ENCODE peak calls at places on chromosomes 11 and 22, in eight cellular contexts. One of them, this sample, is unnamed.

GRCh38 chr22:22593250-22593649 is 34.2 kb upstream of the PRAME start:
- DNase-seq in GM23338: no peak
- DNase-seq in prostate gland: no peak
- DNase-seq in GM12891: no peak
- DNase-seq in K562: no peak
- DNase-seq in spleen: no peak
- DNase-seq in stomach: no peak
- DNase-seq in HepG2: no peak
- DNase-seq in this sample: no peak

GRCh38 chr11:113457784-113458183 is 17.4 kb downstream of the DRD2 start:
- DNase-seq in GM23338: peak
- DNase-seq in prostate gland: no peak
- DNase-seq in GM12891: no peak
- DNase-seq in K562: no peak
- DNase-seq in spleen: no peak
- DNase-seq in stomach: no peak
- DNase-seq in HepG2: no peak
- DNase-seq in this sample: no peak

GRCh38 chr11:9001736-9002135 is 2.1 kb downstream of the NRIP3 start:
- DNase-seq in GM23338: no peak
- DNase-seq in prostate gland: no peak
- DNase-seq in GM12891: no peak
- DNase-seq in K562: no peak
- DNase-seq in spleen: no peak
- DNase-seq in stomach: no peak
- DNase-seq in HepG2: no peak
- DNase-seq in this sample: peak

GRCh38 chr11:34501500-34501899 is 12.1 kb downstream of the ELF5 start:
- DNase-seq in GM23338: no peak
- DNase-seq in prostate gland: no peak
- DNase-seq in GM12891: no peak
- DNase-seq in K562: no peak
- DNase-seq in spleen: no peak
- DNase-seq in stomach: no peak
- DNase-seq in HepG2: peak
- DNase-seq in this sample: no peak

GRCh38 chr11:58285483-58286040 is 17.5 kb upstream of the OR10W1 start:
- DNase-seq in GM23338: no peak
- DNase-seq in prostate gland: no peak
- DNase-seq in GM12891: no peak
- DNase-seq in K562: no peak
- DNase-seq in spleen: no peak
- DNase-seq in stomach: no peak
- DNase-seq in HepG2: no peak
- DNase-seq in this sample: no peak

GRCh38 chr22:44248926-44249325 is 63.8 kb downstream of the SHISAL1 start:
- DNase-seq in GM23338: no peak
- DNase-seq in prostate gland: no peak
- DNase-seq in GM12891: no peak
- DNase-seq in K562: no peak
- DNase-seq in spleen: no peak
- DNase-seq in stomach: peak
- DNase-seq in HepG2: no peak
- DNase-seq in this sample: no peak

GRCh38 chr11:86553322-86553721 is 119.1 kb downstream of the ME3 start:
- DNase-seq in GM23338: no peak
- DNase-seq in prostate gland: no peak
- DNase-seq in GM12891: no peak
- DNase-seq in K562: no peak
- DNase-seq in spleen: no peak
- DNase-seq in stomach: no peak
- DNase-seq in HepG2: no peak
- DNase-seq in this sample: no peak

GRCh38 chr11:1825039-1825740 is 9.6 kb upstream of the SYT8 start:
- DNase-seq in GM23338: peak
- DNase-seq in prostate gland: no peak
- DNase-seq in GM12891: peak
- DNase-seq in K562: peak
- DNase-seq in spleen: peak
- DNase-seq in stomach: peak
- DNase-seq in HepG2: peak
- DNase-seq in this sample: no peak

GRCh38 chr11:120719348-120719747 is 207.8 kb downstream of the GRIK4 start:
- DNase-seq in GM23338: no peak
- DNase-seq in prostate gland: no peak
- DNase-seq in GM12891: no peak
- DNase-seq in K562: no peak
- DNase-seq in spleen: no peak
- DNase-seq in stomach: no peak
- DNase-seq in HepG2: no peak
- DNase-seq in this sample: no peak

GRCh38 chr22:33000342-33001280 is 57.6 kb downstream of the SYN3 start:
- DNase-seq in GM23338: peak
- DNase-seq in prostate gland: peak
- DNase-seq in GM12891: no peak
- DNase-seq in K562: peak
- DNase-seq in spleen: no peak
- DNase-seq in stomach: peak
- DNase-seq in HepG2: peak
- DNase-seq in this sample: peak

GRCh38 chr11:106733518-106734162 is 284.6 kb downstream of the GUCY1A2 start:
- DNase-seq in GM23338: no peak
- DNase-seq in prostate gland: no peak
- DNase-seq in GM12891: no peak
- DNase-seq in K562: no peak
- DNase-seq in spleen: no peak
- DNase-seq in stomach: no peak
- DNase-seq in HepG2: no peak
- DNase-seq in this sample: no peak

GRCh38 chr11:113506893-113507292 is 31.7 kb upstream of the DRD2 start:
- DNase-seq in GM23338: no peak
- DNase-seq in prostate gland: no peak
- DNase-seq in GM12891: no peak
- DNase-seq in K562: no peak
- DNase-seq in spleen: no peak
- DNase-seq in stomach: no peak
- DNase-seq in HepG2: no peak
- DNase-seq in this sample: no peak

GRCh38 chr22:50564289-50564688 is 1.6 kb upstream of the SYCE3 start:
- DNase-seq in GM23338: no peak
- DNase-seq in prostate gland: no peak
- DNase-seq in GM12891: no peak
- DNase-seq in K562: no peak
- DNase-seq in spleen: no peak
- DNase-seq in stomach: no peak
- DNase-seq in HepG2: no peak
- DNase-seq in this sample: no peak

GRCh38 chr11:102316505-102316904 is 779 bp upstream of the BIRC3 start:
- DNase-seq in GM23338: no peak
- DNase-seq in prostate gland: no peak
- DNase-seq in GM12891: no peak
- DNase-seq in K562: no peak
- DNase-seq in spleen: no peak
- DNase-seq in stomach: no peak
- DNase-seq in HepG2: no peak
- DNase-seq in this sample: no peak

GRCh38 chr11:77249427-77249826 is 52.1 kb downstream of the GDPD4 start:
- DNase-seq in GM23338: no peak
- DNase-seq in prostate gland: no peak
- DNase-seq in GM12891: no peak
- DNase-seq in K562: no peak
- DNase-seq in spleen: no peak
- DNase-seq in stomach: no peak
- DNase-seq in HepG2: no peak
- DNase-seq in this sample: peak

GRCh38 chr11:83191491-83191890 is 2.0 kb upstream of the ANKRD42 start:
- DNase-seq in GM23338: no peak
- DNase-seq in prostate gland: no peak
- DNase-seq in GM12891: no peak
- DNase-seq in K562: no peak
- DNase-seq in spleen: no peak
- DNase-seq in stomach: no peak
- DNase-seq in HepG2: no peak
- DNase-seq in this sample: no peak

GRCh38 chr11:65945941-65946558 is 770 bp downstream of the TSGA10IP start:
- DNase-seq in GM23338: peak
- DNase-seq in prostate gland: no peak
- DNase-seq in GM12891: no peak
- DNase-seq in K562: no peak
- DNase-seq in spleen: no peak
- DNase-seq in stomach: no peak
- DNase-seq in HepG2: no peak
- DNase-seq in this sample: no peak

GRCh38 chr11:69240332-69241074 is 53.5 kb upstream of the MYEOV start:
- DNase-seq in GM23338: peak
- DNase-seq in prostate gland: peak
- DNase-seq in GM12891: no peak
- DNase-seq in K562: no peak
- DNase-seq in spleen: no peak
- DNase-seq in stomach: peak
- DNase-seq in HepG2: no peak
- DNase-seq in this sample: no peak

GRCh38 chr22:17914474-17914873 is 109.9 kb downstream of the MICAL3 start:
- DNase-seq in GM23338: no peak
- DNase-seq in prostate gland: no peak
- DNase-seq in GM12891: no peak
- DNase-seq in K562: no peak
- DNase-seq in spleen: no peak
- DNase-seq in stomach: no peak
- DNase-seq in HepG2: no peak
- DNase-seq in this sample: no peak

GRCh38 chr11:85937838-85938237 is 82.7 kb downstream of the CCDC83 start:
- DNase-seq in GM23338: no peak
- DNase-seq in prostate gland: no peak
- DNase-seq in GM12891: no peak
- DNase-seq in K562: no peak
- DNase-seq in spleen: no peak
- DNase-seq in stomach: no peak
- DNase-seq in HepG2: no peak
- DNase-seq in this sample: no peak

GRCh38 chr22:41891407-41891806 is 23.5 kb downstream of the SHISA8 start:
- DNase-seq in GM23338: no peak
- DNase-seq in prostate gland: no peak
- DNase-seq in GM12891: no peak
- DNase-seq in K562: no peak
- DNase-seq in spleen: no peak
- DNase-seq in stomach: no peak
- DNase-seq in HepG2: no peak
- DNase-seq in this sample: no peak

GRCh38 chr22:20583471-20583922 is 76.1 kb downstream of the MED15 start:
- DNase-seq in GM23338: peak
- DNase-seq in prostate gland: no peak
- DNase-seq in GM12891: no peak
- DNase-seq in K562: no peak
- DNase-seq in spleen: peak
- DNase-seq in stomach: no peak
- DNase-seq in HepG2: no peak
- DNase-seq in this sample: no peak

GRCh38 chr11:76623171-76623883 is 47.2 kb downstream of the LRRC32 start:
- DNase-seq in GM23338: no peak
- DNase-seq in prostate gland: no peak
- DNase-seq in GM12891: no peak
- DNase-seq in K562: peak
- DNase-seq in spleen: peak
- DNase-seq in stomach: no peak
- DNase-seq in HepG2: no peak
- DNase-seq in this sample: peak

GRCh38 chr22:23786752-23787599 is at the start of gene SMARCB1:
- DNase-seq in GM23338: peak
- DNase-seq in prostate gland: peak
- DNase-seq in GM12891: peak
- DNase-seq in K562: peak
- DNase-seq in spleen: peak
- DNase-seq in stomach: peak
- DNase-seq in HepG2: peak
- DNase-seq in this sample: peak

GRCh38 chr22:28017859-28018258 is 98.8 kb upstream of the PITPNB start:
- DNase-seq in GM23338: no peak
- DNase-seq in prostate gland: no peak
- DNase-seq in GM12891: no peak
- DNase-seq in K562: no peak
- DNase-seq in spleen: peak
- DNase-seq in stomach: peak
- DNase-seq in HepG2: no peak
- DNase-seq in this sample: no peak

GRCh38 chr11:71488968-71489265 is 35.9 kb downstream of the NADSYN1 start:
- DNase-seq in GM23338: no peak
- DNase-seq in prostate gland: no peak
- DNase-seq in GM12891: no peak
- DNase-seq in K562: no peak
- DNase-seq in spleen: no peak
- DNase-seq in stomach: no peak
- DNase-seq in HepG2: no peak
- DNase-seq in this sample: no peak
- TF ChIP-seq POLR2AphosphoS5 in GM23338: no peak
- TF ChIP-seq POLR2AphosphoS5 in prostate gland: no peak
- TF ChIP-seq POLR2AphosphoS5 in GM12891: no peak
- TF ChIP-seq POLR2AphosphoS5 in K562: no peak
- TF ChIP-seq POLR2AphosphoS5 in spleen: no peak
- TF ChIP-seq POLR2AphosphoS5 in stomach: no peak
- TF ChIP-seq POLR2AphosphoS5 in HepG2: no peak
- TF ChIP-seq POLR2AphosphoS5 in this sample: no peak

GRCh38 chr11:61781585-61781984 is 10.8 kb downstream of the TMEM258 start:
- DNase-seq in GM23338: no peak
- DNase-seq in prostate gland: no peak
- DNase-seq in GM12891: no peak
- DNase-seq in K562: no peak
- DNase-seq in spleen: no peak
- DNase-seq in stomach: no peak
- DNase-seq in HepG2: no peak
- DNase-seq in this sample: no peak
- TF ChIP-seq POLR2AphosphoS5 in GM23338: no peak
- TF ChIP-seq POLR2AphosphoS5 in prostate gland: no peak
- TF ChIP-seq POLR2AphosphoS5 in GM12891: no peak
- TF ChIP-seq POLR2AphosphoS5 in K562: no peak
- TF ChIP-seq POLR2AphosphoS5 in spleen: peak
- TF ChIP-seq POLR2AphosphoS5 in stomach: no peak
- TF ChIP-seq POLR2AphosphoS5 in HepG2: no peak
- TF ChIP-seq POLR2AphosphoS5 in this sample: no peak

DNA sequence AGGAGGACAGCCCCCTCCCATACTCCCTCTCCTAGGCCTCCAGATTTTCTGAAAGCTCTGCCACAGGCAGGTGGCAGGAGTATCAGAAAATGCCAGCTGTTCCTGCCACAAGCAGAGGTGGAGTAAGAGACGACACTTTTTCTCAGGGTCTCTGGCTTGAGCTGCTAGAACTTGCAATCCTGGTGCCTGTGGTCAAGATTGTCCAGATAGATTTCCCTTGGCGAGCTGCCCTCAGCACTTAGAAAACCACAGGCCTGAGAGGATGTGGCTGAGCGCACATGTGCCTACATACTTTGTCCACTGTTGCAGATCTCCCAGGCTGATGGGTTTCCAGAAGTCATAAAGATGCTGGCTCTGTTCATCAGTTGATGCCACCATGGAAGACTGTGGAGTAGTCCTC is 65.7 kb upstream of the NAV2 start:
- DNase-seq in GM23338: no peak
- DNase-seq in prostate gland: no peak
- DNase-seq in GM12891: no peak
- DNase-seq in K562: no peak
- DNase-seq in spleen: no peak
- DNase-seq in stomach: no peak
- DNase-seq in HepG2: no peak
- DNase-seq in this sample: no peak
- TF ChIP-seq POLR2AphosphoS5 in GM23338: no peak
- TF ChIP-seq POLR2AphosphoS5 in prostate gland: no peak
- TF ChIP-seq POLR2AphosphoS5 in GM12891: no peak
- TF ChIP-seq POLR2AphosphoS5 in K562: no peak
- TF ChIP-seq POLR2AphosphoS5 in spleen: no peak
- TF ChIP-seq POLR2AphosphoS5 in stomach: no peak
- TF ChIP-seq POLR2AphosphoS5 in HepG2: no peak
- TF ChIP-seq POLR2AphosphoS5 in this sample: no peak

GRCh38 chr11:93733474-93733873 is 7.8 kb downstream of the TAF1D start:
- DNase-seq in GM23338: no peak
- DNase-seq in prostate gland: no peak
- DNase-seq in GM12891: no peak
- DNase-seq in K562: no peak
- DNase-seq in spleen: no peak
- DNase-seq in stomach: no peak
- DNase-seq in HepG2: no peak
- DNase-seq in this sample: no peak
- TF ChIP-seq POLR2AphosphoS5 in GM23338: no peak
- TF ChIP-seq POLR2AphosphoS5 in prostate gland: no peak
- TF ChIP-seq POLR2AphosphoS5 in GM12891: peak
- TF ChIP-seq POLR2AphosphoS5 in K562: peak
- TF ChIP-seq POLR2AphosphoS5 in spleen: no peak
- TF ChIP-seq POLR2AphosphoS5 in stomach: no peak
- TF ChIP-seq POLR2AphosphoS5 in HepG2: no peak
- TF ChIP-seq POLR2AphosphoS5 in this sample: peak

This sample was measured in endothelial cell of umbilical vein.